ENCODE peak calls at places on chromosomes 2 and 18, in eight cellular contexts. W is A172; P is right cardiac atrium; M is GDM1; U is fibroblast of pulmonary artery; C is HT1080; Y is SJSA1; G is CD8-positive, alpha-beta T cell. F is an unnamed sample.

GRCh38 chr2:174771631-174772491 is 7.6 kb upstream of the CHRNA1 start:
- DNase-seq in W (peak; percentile 81), P (peak; percentile 89), M (no peak), U (peak; percentile 81), C (peak; percentile 60), Y (peak; percentile 88), G (peak; percentile 41), F (peak; percentile 72)

GRCh38 chr2:86580560-86580959 is 17.3 kb upstream of the CHMP3 start:
- DNase-seq in W (no peak), P (no peak), M (no peak), U (no peak), C (no peak), Y (no peak), G (no peak), F (no peak)

GRCh38 chr2:136136921-136137320 is 19.0 kb upstream of the CXCR4 start:
- DNase-seq in W (no peak), P (no peak), M (no peak), U (no peak), C (no peak), Y (no peak), G (peak; percentile 42), F (no peak)

GRCh38 chr18:26335139-26335933 is 109.1 kb downstream of the TAF4B start:
- DNase-seq in W (no peak), P (no peak), M (no peak), U (no peak), C (no peak), Y (no peak), G (no peak), F (no peak)

GRCh38 chr2:11872948-11873269 is 126.5 kb downstream of the LPIN1 start:
- DNase-seq in W (no peak), P (no peak), M (no peak), U (no peak), C (no peak), Y (no peak), G (no peak), F (no peak)

GRCh38 chr2:216015722-216016464 is 2.5 kb upstream of the MREG start:
- DNase-seq in W (peak; percentile 29), P (no peak), M (no peak), U (no peak), C (peak; percentile 30), Y (no peak), G (peak; percentile 30), F (no peak)

GRCh38 chr2:200968162-200968561 is 4.7 kb upstream of the ORC2 start:
- DNase-seq in W (no peak), P (no peak), M (no peak), U (peak; percentile 11), C (peak; percentile 21), Y (no peak), G (no peak), F (peak; percentile 14)

GRCh38 chr18:63234839-63235238 is 84.7 kb downstream of the BCL2 start:
- DNase-seq in W (no peak), P (no peak), M (no peak), U (no peak), C (no peak), Y (no peak), G (no peak), F (no peak)

GRCh38 chr2:53755022-53755630 is 12.5 kb upstream of the CHAC2 start:
- DNase-seq in W (no peak), P (peak; percentile 63), M (no peak), U (peak; percentile 76), C (no peak), Y (no peak), G (no peak), F (no peak)

GRCh38 chr2:200786423-200786822 is 25.3 kb upstream of the BZW1 start:
- DNase-seq in W (peak; percentile 71), P (no peak), M (no peak), U (no peak), C (no peak), Y (no peak), G (no peak), F (no peak)

GRCh38 chr2:235616846-235617245 is 123.0 kb downstream of the AGAP1 start:
- DNase-seq in W (no peak), P (no peak), M (no peak), U (peak; percentile 41), C (no peak), Y (no peak), G (no peak), F (no peak)

GRCh38 chr2:209624192-209624938 is 147.3 kb upstream of the UNC80 start:
- DNase-seq in W (no peak), P (no peak), M (no peak), U (no peak), C (no peak), Y (no peak), G (no peak), F (no peak)

GRCh38 chr2:198054299-198054698 is 249.9 kb downstream of the PLCL1 start:
- DNase-seq in W (peak; percentile 9), P (no peak), M (no peak), U (peak; percentile 48), C (peak; percentile 40), Y (no peak), G (peak; percentile 34), F (peak; percentile 14)

GRCh38 chr2:40540026-40540425 is 88.1 kb upstream of the SLC8A1 start:
- DNase-seq in W (no peak), P (no peak), M (no peak), U (no peak), C (no peak), Y (no peak), G (no peak), F (no peak)

GRCh38 chr2:66748939-66749338 is 314.0 kb downstream of the MEIS1 start:
- DNase-seq in W (no peak), P (no peak), M (peak; percentile 3), U (no peak), C (no peak), Y (no peak), G (no peak), F (no peak)

GRCh38 chr2:110853516-110853915 is 121.1 kb downstream of the ACOXL start:
- DNase-seq in W (peak; percentile 20), P (no peak), M (peak; percentile 13), U (peak; percentile 16), C (no peak), Y (no peak), G (peak; percentile 63), F (peak; percentile 32)

GRCh38 chr18:79806976-79807841 is 9.5 kb downstream of the KCNG2 start:
- DNase-seq in W (no peak), P (peak; percentile 29), M (no peak), U (no peak), C (no peak), Y (no peak), G (no peak), F (no peak)

GRCh38 chr2:56580242-56580641 is 396.5 kb downstream of the CCDC85A start:
- DNase-seq in W (peak; percentile 81), P (no peak), M (no peak), U (peak; percentile 61), C (peak; percentile 28), Y (no peak), G (no peak), F (no peak)

GRCh38 chr2:229083606-229084349 is 187.3 kb downstream of the PID1 start:
- DNase-seq in W (no peak), P (peak; percentile 27), M (no peak), U (no peak), C (no peak), Y (no peak), G (no peak), F (no peak)

GRCh38 chr2:209331291-209331844 is 92.5 kb upstream of the MAP2 start:
- DNase-seq in W (peak; percentile 64), P (no peak), M (no peak), U (peak; percentile 68), C (peak; percentile 38), Y (no peak), G (no peak), F (no peak)

GRCh38 chr2:28546242-28546641 is 50.4 kb downstream of the PLB1 start:
- DNase-seq in W (no peak), P (peak; percentile 12), M (no peak), U (no peak), C (no peak), Y (no peak), G (no peak), F (no peak)

GRCh38 chr18:49082714-49083688 is 132.2 kb upstream of the SMAD7 start:
- DNase-seq in W (no peak), P (no peak), M (no peak), U (no peak), C (no peak), Y (no peak), G (no peak), F (no peak)

GRCh38 chr2:119827866-119828507 is 68.3 kb downstream of the PTPN4 start:
- DNase-seq in W (no peak), P (no peak), M (no peak), U (peak; percentile 24), C (peak; percentile 46), Y (no peak), G (no peak), F (no peak)

GRCh38 chr18:80112623-80113248 is 3.7 kb downstream of the ADNP2 start:
- DNase-seq in W (no peak), P (no peak), M (no peak), U (peak; percentile 34), C (no peak), Y (no peak), G (no peak), F (no peak)

GRCh38 chr2:12705230-12705629 is 11.5 kb upstream of the TRIB2 start:
- DNase-seq in W (no peak), P (no peak), M (no peak), U (no peak), C (no peak), Y (no peak), G (no peak), F (no peak)

GRCh38 chr2:160736629-160737028 is 243.0 kb upstream of the RBMS1 start:
- DNase-seq in W (peak; percentile 60), P (no peak), M (no peak), U (peak; percentile 52), C (peak; percentile 78), Y (peak; percentile 49), G (no peak), F (no peak)

GRCh38 chr2:85734942-85735608 is 18.7 kb upstream of the ATOH8 start:
- DNase-seq in W (peak; percentile 26), P (no peak), M (no peak), U (peak; percentile 58), C (peak; percentile 46), Y (no peak), G (no peak), F (no peak)

GRCh38 chr2:170986566-170987258 is 57.7 kb downstream of the GORASP2 start:
- DNase-seq in W (no peak), P (no peak), M (no peak), U (no peak), C (no peak), Y (no peak), G (no peak), F (no peak)

GRCh38 chr2:47344890-47345583 is 57.9 kb upstream of the MSH2 start:
- DNase-seq in W (peak; percentile 99), P (peak; percentile 78), M (no peak), U (peak; percentile 60), C (peak; percentile 56), Y (peak; percentile 84), G (no peak), F (peak; percentile 97)

GRCh38 chr2:219709261-219709867 is 81.9 kb downstream of the SLC4A3 start:
- DNase-seq in W (no peak), P (no peak), M (no peak), U (no peak), C (no peak), Y (no peak), G (no peak), F (no peak)

F was measured in hippocampal formation.